ENCODE peak calls at places on chromosomes 6 and 20, in four cellular contexts. T, D, G and H are unnamed samples.

GRCh38 chr6:152068622-152069261 is 261.3 kb downstream of the ESR1 start:
- DNase-seq in G (no peak), T (peak; percentile 46), D (peak; percentile 37), H (no peak)

GRCh38 chr6:154878866-154879491 is 116.1 kb upstream of the TIAM2 start:
- DNase-seq in D (no peak), T (peak; percentile 73), G (no peak), H (no peak)

GRCh38 chr20:11140359-11140758 is 466.6 kb upstream of the JAG1 start:
- DNase-seq in D (no peak), G (no peak), T (peak; percentile 97), H (no peak)

GRCh38 chr6:111477481-111477938 is 5.5 kb downstream of the REV3L start:
- DNase-seq in G (no peak), D (no peak), T (no peak), H (peak; percentile 27)

GRCh38 chr20:62496525-62497218 is 20.9 kb upstream of the GATA5 start:
- DNase-seq in D (no peak), G (peak; percentile 44), T (no peak), H (peak; percentile 75)

GRCh38 chr6:128919412-128919811 is 36.5 kb downstream of the LAMA2 start:
- DNase-seq in D (no peak), T (peak; percentile 88), G (no peak), H (no peak)

GRCh38 chr6:135555550-135555949 is 58.0 kb upstream of the AHI1 start:
- DNase-seq in G (no peak), T (no peak), D (no peak), H (peak; percentile 25)

GRCh38 chr20:24981282-24981681 is 11.3 kb downstream of the APMAP start:
- DNase-seq in D (no peak), G (no peak), T (no peak), H (no peak)

GRCh38 chr6:104955491-104955890 is 1.4 kb upstream of the LIN28B start:
- DNase-seq in G (no peak), D (no peak), T (no peak), H (no peak)

GRCh38 chr6:31114970-31115849 is 610 bp downstream of the PSORS1C1 start:
- DNase-seq in T (peak; percentile 69), G (no peak), D (no peak), H (no peak)
- TF ChIP-seq CTCF in T (peak; percentile 42), G (no peak), D (peak; percentile 29), H (no peak)

DNA sequence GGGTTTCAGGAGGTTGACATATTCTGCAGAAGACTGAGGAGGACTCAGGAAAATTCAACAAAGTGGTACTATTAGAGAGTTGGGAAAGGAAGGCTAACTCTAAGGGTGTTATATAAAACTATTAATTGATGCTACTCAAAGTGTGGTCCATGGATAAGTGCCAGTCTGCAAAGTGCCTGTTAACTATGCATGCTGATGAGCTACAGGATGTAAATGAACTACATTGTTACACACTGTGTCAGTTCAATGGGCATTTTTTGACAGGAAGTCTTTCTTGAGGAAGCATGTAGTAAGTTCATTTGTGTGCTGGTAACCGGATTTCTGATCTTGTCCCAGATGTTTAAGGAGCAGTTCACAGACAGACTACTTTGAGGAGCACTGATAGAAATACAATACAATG is 75.6 kb downstream of the KLHL32 start:
- DNase-seq in D (no peak), T (no peak), G (no peak), H (no peak)
- TF ChIP-seq CTCF in D (no peak), T (no peak), G (no peak), H (no peak)

GRCh38 chr6:92810913-92811312 is 608.4 kb downstream of the EPHA7 start:
- DNase-seq in T (peak; percentile 6), G (peak; percentile 20), D (no peak), H (peak; percentile 59)
- TF ChIP-seq CTCF in T (peak; percentile 39), G (peak; percentile 15), D (peak; percentile 49), H (peak; percentile 61)

DNA sequence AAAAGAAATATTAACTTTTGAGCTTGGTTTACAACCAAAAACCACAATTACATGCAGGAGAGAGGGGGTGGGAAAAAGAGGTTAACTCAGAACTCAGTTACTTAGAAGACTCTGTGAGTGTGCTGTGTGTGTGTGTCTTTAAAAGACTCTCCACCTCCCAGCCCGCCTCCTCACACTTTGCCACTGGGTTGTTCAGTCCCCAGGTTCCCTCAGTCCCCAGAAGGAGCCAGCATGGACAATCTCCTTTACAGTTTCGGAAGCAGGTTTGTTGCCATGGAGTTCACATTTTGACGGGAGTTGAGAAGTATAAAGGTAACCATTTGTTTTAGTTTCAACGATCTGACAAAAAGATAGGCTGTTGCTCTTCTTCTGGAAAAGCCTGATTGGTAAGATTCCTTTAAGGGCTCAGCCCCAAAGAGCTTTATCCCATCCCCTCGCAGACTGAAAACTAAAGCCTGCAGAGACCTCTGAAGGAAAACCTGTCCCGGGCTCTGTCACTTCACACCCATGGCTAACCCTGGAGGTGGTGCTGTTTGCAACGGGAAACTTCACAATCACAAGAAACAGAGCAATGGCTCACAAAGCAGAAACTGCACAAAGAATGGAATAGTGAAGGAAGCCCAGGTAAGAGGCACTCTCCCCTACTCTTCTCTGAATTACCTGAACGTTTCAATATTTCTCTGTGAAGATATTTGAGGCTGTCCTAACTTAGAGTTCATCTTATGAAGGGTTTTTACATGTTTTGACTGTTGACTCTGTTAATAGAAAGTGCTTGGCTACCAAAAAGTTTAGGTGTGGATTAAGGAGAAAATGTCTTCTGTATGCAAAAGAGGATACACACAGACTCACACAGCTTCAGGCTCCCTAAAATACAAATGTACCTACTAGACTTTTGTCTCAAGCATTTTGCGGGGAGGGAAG is at the start of gene SPTLC3:
- DNase-seq in G (peak; percentile 40), D (no peak), T (peak; percentile 46), H (peak; percentile 5)
- TF ChIP-seq CTCF in G (no peak), D (peak; percentile 12), T (no peak), H (no peak)

DNA sequence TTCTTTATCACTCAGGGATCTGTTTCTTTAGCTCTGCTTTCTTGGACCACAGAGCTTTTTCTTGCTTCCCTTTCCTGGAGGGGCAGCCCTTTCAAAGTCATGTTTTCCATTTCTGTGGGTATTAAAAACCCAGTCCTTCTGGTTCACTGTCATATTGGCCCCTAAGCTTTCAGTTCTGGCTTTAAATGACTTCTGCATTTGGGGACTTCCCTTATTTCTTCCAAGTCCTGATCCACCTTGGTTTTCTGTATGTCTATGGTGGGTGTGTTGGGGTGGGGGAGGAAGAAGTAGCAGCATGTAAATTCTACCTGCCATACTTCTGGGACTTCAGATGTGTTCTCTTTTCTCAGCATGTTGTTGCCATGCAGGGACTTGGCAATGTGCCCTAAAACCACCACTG is 77.0 kb upstream of the EMILIN3 start:
- DNase-seq in T (no peak), G (peak; percentile 49), D (no peak), H (peak; percentile 34)
- TF ChIP-seq CTCF in T (no peak), G (no peak), D (no peak), H (no peak)

DNA sequence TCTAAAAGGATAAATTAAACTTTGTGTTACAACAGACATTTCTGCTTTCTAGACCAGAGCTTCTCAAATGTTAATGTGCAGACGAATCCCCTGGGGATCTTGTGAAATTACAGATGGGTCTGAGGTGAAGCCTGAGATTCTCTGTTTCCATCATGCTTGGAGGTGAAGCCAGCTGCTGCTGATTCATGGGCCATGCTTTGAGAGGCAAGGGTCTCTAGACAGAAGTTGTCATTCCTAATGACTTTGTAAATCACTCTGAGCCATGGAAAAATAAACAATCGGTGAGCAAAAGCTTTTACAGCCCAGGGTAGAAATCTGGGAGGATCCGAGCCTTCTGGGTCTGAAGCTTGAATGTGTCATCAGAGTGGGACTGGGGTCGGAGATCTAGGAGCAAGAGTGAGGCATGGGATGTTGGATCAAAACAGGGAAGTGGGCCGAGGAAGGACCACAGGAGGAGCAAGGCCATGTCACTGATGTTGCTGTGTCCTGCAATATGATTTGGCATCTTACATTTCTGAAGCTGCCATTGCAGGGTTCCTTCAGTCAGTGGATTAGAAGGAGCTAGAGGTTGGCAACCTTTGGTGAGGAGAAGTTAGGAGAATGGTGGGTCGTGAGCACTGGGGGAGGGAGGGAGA is 77.3 kb downstream of the TRMT11 start:
- DNase-seq in D (no peak), T (peak; percentile 90), G (no peak), H (no peak)
- TF ChIP-seq CTCF in D (no peak), T (no peak), G (no peak), H (no peak)

DNA sequence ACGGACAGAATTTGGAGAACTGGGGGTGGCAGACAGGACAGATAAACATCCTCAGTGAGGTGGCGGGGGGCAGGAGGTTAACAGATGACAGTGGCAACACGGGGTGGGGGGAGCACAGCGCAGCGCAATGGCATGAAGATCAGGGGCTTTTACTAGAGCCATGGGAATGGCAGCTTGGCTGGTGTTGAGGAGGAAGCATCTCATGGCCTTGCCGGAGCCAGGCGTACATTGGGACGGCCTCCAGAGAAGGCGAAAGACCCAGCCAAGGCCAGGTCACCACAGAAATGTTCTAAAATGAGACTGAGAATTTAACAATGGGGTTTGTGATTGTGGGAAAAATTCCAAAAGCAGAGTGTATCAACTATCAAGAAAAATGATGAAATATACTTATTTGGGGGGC is 173.0 kb downstream of the PRKN start:
- DNase-seq in D (no peak), T (no peak), G (no peak), H (no peak)
- TF ChIP-seq CTCF in D (no peak), T (no peak), G (no peak), H (no peak)

GRCh38 chr6:160750276-160750689 is 48.2 kb downstream of the PLG start:
- DNase-seq in G (peak; percentile 41), T (peak; percentile 5), D (no peak), H (peak; percentile 40)
- TF ChIP-seq CTCF in G (peak; percentile 35), T (peak; percentile 43), D (peak; percentile 14), H (peak; percentile 49)

GRCh38 chr6:75516757-75517156 is 23.2 kb upstream of the FILIP1 start:
- DNase-seq in D (no peak), T (no peak), G (no peak), H (no peak)
- TF ChIP-seq CTCF in D (no peak), T (no peak), G (no peak), H (no peak)